ENCODE peak calls at places on chromosomes 1 and 21, in eight cellular contexts. K is heart right ventricle; Q is mesenchymal stem cell; P is HCT116; L is neural progenitor cell; F is kidney epithelial cell; V is effector memory CD4-positive, alpha-beta T cell; I is hepatocyte. W is an unnamed sample.
A peak's percentile ranks its signal among the peaks of the same experiment; 100 is the strongest.

GRCh38 chr1:3107201-3107600 is 38.2 kb downstream of the PRDM16 start:
- DNase-seq in V (no peak), L (no peak), P (no peak), K (no peak), I (no peak), Q (no peak), F (no peak), W (no peak)

GRCh38 chr21:38958940-38959685 is 153.4 kb downstream of the ETS2 start:
- DNase-seq in Q (peak; percentile 96), V (no peak), K (no peak), P (no peak), I (peak; percentile 71), F (peak; percentile 87), L (no peak), W (no peak)

GRCh38 chr1:157517026-157517425 is 35.3 kb downstream of the FCRL5 start:
- DNase-seq in P (no peak), Q (no peak), V (no peak), I (no peak), L (no peak), K (no peak), F (no peak), W (no peak)

GRCh38 chr1:231028676-231029075 is 11.4 kb downstream of the FAM89A start:
- DNase-seq in I (no peak), L (peak; percentile 71), V (no peak), F (no peak), Q (no peak), K (no peak), P (no peak), W (no peak)

GRCh38 chr1:90339822-90340221 is 344.9 kb downstream of the ZNF326 start:
- DNase-seq in P (no peak), I (no peak), F (no peak), Q (no peak), K (no peak), L (no peak), V (no peak), W (no peak)

GRCh38 chr1:147919881-147920280 is 8.3 kb upstream of the GPR89B start:
- DNase-seq in P (no peak), K (no peak), L (no peak), I (no peak), Q (no peak), V (no peak), F (no peak), W (no peak)

GRCh38 chr1:37752213-37752582 is 12.7 kb downstream of the EPHA10 start:
- DNase-seq in K (no peak), Q (no peak), F (no peak), P (no peak), I (no peak), L (no peak), V (no peak), W (no peak)

GRCh38 chr1:208230668-208231529 is 13.3 kb downstream of the PLXNA2 start:
- DNase-seq in L (no peak), Q (no peak), V (no peak), P (no peak), F (no peak), K (no peak), I (no peak), W (no peak)

GRCh38 chr1:9456833-9457232 is 82.4 kb upstream of the SLC25A33 start:
- DNase-seq in F (no peak), I (no peak), P (no peak), V (no peak), Q (no peak), L (no peak), K (no peak), W (no peak)

GRCh38 chr1:147527941-147528936 is 13.1 kb upstream of the BCL9 start:
- DNase-seq in V (no peak), Q (no peak), L (no peak), K (no peak), I (no peak), F (no peak), P (no peak), W (no peak)

GRCh38 chr1:111507411-111508201 is 4.2 kb upstream of the ADORA3 start:
- DNase-seq in P (no peak), K (peak; percentile 79), F (no peak), V (peak; percentile 42), I (peak; percentile 85), L (peak; percentile 81), Q (no peak), W (peak; percentile 86)

GRCh38 chr21:17848228-17848627 is 29.1 kb upstream of the C21orf91 start:
- DNase-seq in K (no peak), L (no peak), P (no peak), V (no peak), Q (peak; percentile 94), F (peak; percentile 85), I (peak; percentile 9), W (no peak)

GRCh38 chr1:163195728-163196448 is 6.8 kb downstream of the RGS5 start:
- DNase-seq in K (no peak), P (peak; percentile 6), Q (peak; percentile 53), I (peak; percentile 35), F (no peak), V (no peak), L (no peak), W (no peak)

GRCh38 chr1:183218039-183218618 is 32.1 kb downstream of the LAMC2 start:
- DNase-seq in K (peak; percentile 75), Q (no peak), V (no peak), L (no peak), P (no peak), F (no peak), I (no peak), W (peak; percentile 65)

GRCh38 chr1:29636936-29637335 is 400.6 kb downstream of the PTPRU start:
- DNase-seq in I (no peak), L (no peak), K (no peak), F (no peak), Q (no peak), P (no peak), V (no peak), W (no peak)

GRCh38 chr1:204760350-204761134 is 75.0 kb upstream of the LRRN2 start:
- DNase-seq in F (no peak), K (no peak), P (no peak), L (no peak), Q (no peak), I (no peak), V (no peak), W (no peak)

GRCh38 chr1:24134376-24134775 is 8.6 kb downstream of the IL22RA1 start:
- DNase-seq in I (no peak), Q (no peak), V (no peak), L (no peak), F (no peak), P (no peak), K (no peak), W (no peak)

GRCh38 chr1:3872546-3872945 is 15.3 kb downstream of the DFFB start:
- DNase-seq in L (no peak), I (no peak), K (no peak), P (no peak), F (no peak), V (no peak), Q (no peak), W (no peak)

GRCh38 chr1:225808136-225808535 is 1.8 kb upstream of the EPHX1 start:
- DNase-seq in L (no peak), I (no peak), K (no peak), Q (no peak), V (no peak), P (no peak), F (no peak), W (no peak)

GRCh38 chr1:216215169-216215568 is 208.1 kb downstream of the USH2A start:
- DNase-seq in V (no peak), I (no peak), P (no peak), L (no peak), K (no peak), F (no peak), Q (no peak), W (no peak)

GRCh38 chr1:104056786-104057185 is 307.1 kb downstream of the AMY1C start:
- DNase-seq in V (no peak), K (no peak), P (no peak), F (no peak), Q (no peak), L (no peak), I (no peak), W (no peak)

GRCh38 chr21:42650033-42650370 is 3.4 kb upstream of the PDE9A start:
- DNase-seq in Q (no peak), P (no peak), F (no peak), I (no peak), L (no peak), K (no peak), V (no peak), W (peak; percentile 33)

GRCh38 chr1:99146129-99146848 is 118.0 kb upstream of the PLPPR4 start:
- DNase-seq in P (no peak), V (no peak), F (no peak), L (no peak), I (no peak), Q (no peak), K (no peak), W (no peak)

DNA sequence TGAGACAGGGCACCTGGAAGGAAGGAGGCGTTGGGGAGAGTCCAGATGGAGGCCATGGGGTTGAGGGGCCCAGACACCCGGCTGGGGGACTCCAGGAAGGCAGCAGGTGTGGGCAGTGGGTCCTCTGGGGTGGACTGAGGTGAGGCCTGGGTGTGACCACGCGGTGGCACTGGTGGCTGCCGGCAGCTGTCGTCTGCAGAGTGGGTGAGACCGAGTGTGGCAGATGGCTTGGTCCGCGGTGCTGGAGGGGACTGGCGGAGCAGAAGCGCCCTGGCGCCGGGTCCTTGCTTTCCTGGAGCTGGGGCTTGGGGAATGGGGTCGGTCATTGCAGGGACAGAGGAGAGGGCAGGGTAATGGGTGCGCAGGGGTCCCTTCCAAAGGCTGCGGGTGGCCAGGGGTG is 12.5 kb downstream of the AGRN start:
- DNase-seq in F (no peak), L (peak; percentile 68), V (no peak), K (no peak), P (no peak), I (peak; percentile 60), Q (no peak), W (no peak)
- H3K4me3 ChIP-seq in F (no peak overlapping the region), L (peak overlapping the region; percentile 58), V (peak overlapping the region; percentile 33), K (peak overlapping the region; percentile 47), P (no peak overlapping the region), I (no peak overlapping the region), Q (peak overlapping the region; percentile 38), W (peak overlapping the region; percentile 65)

DNA sequence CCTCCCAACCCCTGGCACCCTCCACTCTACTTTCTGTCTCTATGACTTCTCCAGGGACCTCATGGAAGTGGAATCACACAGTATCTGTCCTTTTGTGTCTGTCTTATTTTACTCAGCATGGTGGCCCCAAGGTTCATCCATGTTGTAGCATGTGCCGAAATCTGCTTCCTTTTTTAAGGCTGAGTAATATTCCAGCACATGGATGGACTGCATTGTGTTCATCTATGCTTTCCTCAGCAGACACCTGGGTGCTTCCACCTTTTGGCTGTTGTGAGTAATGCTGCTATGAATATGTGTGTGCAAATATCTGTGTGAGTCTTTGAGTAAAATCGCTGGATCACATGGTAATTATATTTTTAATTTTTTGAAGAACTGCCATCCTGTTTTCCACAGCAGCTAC is 1.6 kb upstream of the PFKL start:
- DNase-seq in Q (no peak), V (no peak), F (no peak), L (no peak), K (no peak), P (no peak), I (no peak), W (no peak)
- H3K36me3 ChIP-seq in Q (peaks cover 8% of the 10 kb centered on the region), V (no peaks in the 10 kb centered on the region), F (no peaks in the 10 kb centered on the region), L (no peaks in the 10 kb centered on the region), K (no peaks in the 10 kb centered on the region), P (no peaks in the 10 kb centered on the region), I (no peaks in the 10 kb centered on the region), W (no peaks in the 10 kb centered on the region)

GRCh38 chr1:10793129-10793651 is 3.3 kb downstream of the CASZ1 start:
- DNase-seq in L (peak; percentile 66), F (no peak), V (no peak), P (no peak), Q (peak; percentile 29), I (peak; percentile 54), K (no peak), W (no peak)
- H3K4me3 ChIP-seq in L (peak overlapping the region; percentile 91), F (no peak overlapping the region), V (no peak overlapping the region), P (peak overlapping the region; percentile 53), Q (no peak overlapping the region), I (no peak overlapping the region), K (peak overlapping the region; percentile 61), W (peak overlapping the region; percentile 80)

GRCh38 chr1:153667439-153667838 is 3.4 kb downstream of the ILF2 start:
- DNase-seq in F (no peak), L (no peak), V (no peak), K (no peak), I (no peak), P (no peak), Q (no peak), W (no peak)
- H3K36me3 ChIP-seq in F (peaks cover 1% of the 10 kb centered on the region), L (peaks cover 39% of the 10 kb centered on the region), V (peaks cover 70% of the 10 kb centered on the region), K (peaks cover 16% of the 10 kb centered on the region), I (no peaks in the 10 kb centered on the region), P (peaks cover 62% of the 10 kb centered on the region), Q (peaks cover 44% of the 10 kb centered on the region), W (peaks cover 74% of the 10 kb centered on the region)

W was measured in psoas muscle.